ENCODE peak calls at places on chromosomes 12 and 14, in seven cellular contexts. K, R, N, P, M, E and Y are unnamed samples.
A peak's percentile ranks its signal among the peaks of the same experiment; 100 is the strongest.

GRCh38 chr12:114671664-114672476 is 12.1 kb downstream of the TBX3 start:
- DNase-seq in K (no peak), R (peak; percentile 78), N (peak; percentile 81), P (no peak), M (no peak), E (no peak), Y (no peak)

GRCh38 chr12:114682920-114683708 is 861 bp downstream of the TBX3 start:
- DNase-seq in K (no peak), R (peak; percentile 78), N (no peak), P (peak; percentile 49), M (peak; percentile 46), E (no peak), Y (no peak)

GRCh38 chr12:85688837-85689236 is 147.4 kb downstream of the RASSF9 start:
- DNase-seq in K (no peak), R (no peak), N (no peak), P (no peak), M (no peak), E (no peak), Y (no peak)

GRCh38 chr12:62950317-62950716 is 15.4 kb upstream of the PPM1H start:
- DNase-seq in K (no peak), R (no peak), N (no peak), P (no peak), M (no peak), E (no peak), Y (no peak)

GRCh38 chr12:94795053-94795452 is 144.7 kb upstream of the TMCC3 start:
- DNase-seq in K (no peak), R (no peak), N (no peak), P (no peak), M (no peak), E (no peak), Y (no peak)

GRCh38 chr12:40238221-40238902 is 13.6 kb downstream of the LRRK2 start:
- DNase-seq in K (no peak), R (no peak), N (peak; percentile 46), P (no peak), M (no peak), E (no peak), Y (no peak)

GRCh38 chr12:6828671-6829531 is 694 bp downstream of the P3H3 start:
- DNase-seq in K (no peak), R (peak; percentile 81), N (peak; percentile 81), P (no peak), M (peak; percentile 56), E (peak; percentile 84), Y (no peak)

GRCh38 chr12:121797937-121798801 is 4.7 kb upstream of the RHOF start:
- DNase-seq in K (peak; percentile 54), R (no peak), N (peak; percentile 83), P (no peak), M (peak; percentile 76), E (peak; percentile 89), Y (no peak)

GRCh38 chr14:95507174-95507573 is 9.3 kb downstream of the SYNE3 start:
- DNase-seq in K (no peak), R (no peak), N (no peak), P (no peak), M (peak; percentile 67), E (peak; percentile 88), Y (peak; percentile 89)

GRCh38 chr12:121776190-121777098 is 17.0 kb downstream of the RHOF start:
- DNase-seq in K (peak; percentile 72), R (peak; percentile 99), N (peak; percentile 90), P (peak; percentile 88), M (peak; percentile 90), E (peak; percentile 87), Y (peak; percentile 91)

GRCh38 chr14:57559561-57559960 is 65.9 kb upstream of the CCDC198 start:
- DNase-seq in K (no peak), R (no peak), N (no peak), P (no peak), M (no peak), E (no peak), Y (no peak)

GRCh38 chr12:132185698-132186097 is 41.4 kb downstream of the NOC4L start:
- DNase-seq in K (no peak), R (no peak), N (no peak), P (no peak), M (no peak), E (no peak), Y (no peak)

GRCh38 chr12:101459642-101460346 is 15.3 kb upstream of the SPIC start:
- DNase-seq in K (peak; percentile 16), R (no peak), N (no peak), P (peak; percentile 94), M (peak; percentile 46), E (no peak), Y (no peak)

GRCh38 chr14:98069712-98070133 is 1202.3 kb downstream of the BCL11B start:
- DNase-seq in K (no peak), R (peak; percentile 48), N (no peak), P (no peak), M (no peak), E (no peak), Y (no peak)

GRCh38 chr12:90851800-90852718 is 102.9 kb downstream of the CCER1 start:
- DNase-seq in K (no peak), R (no peak), N (no peak), P (no peak), M (no peak), E (no peak), Y (no peak)

GRCh38 chr12:22541496-22541895 is 2.8 kb downstream of the C2CD5 start:
- DNase-seq in K (no peak), R (no peak), N (no peak), P (no peak), M (no peak), E (no peak), Y (no peak)

GRCh38 chr14:76931629-76932402 is 96.7 kb downstream of the IRF2BPL start:
- DNase-seq in K (no peak), R (no peak), N (no peak), P (no peak), M (no peak), E (no peak), Y (no peak)

GRCh38 chr12:64950899-64951298 is 126.5 kb downstream of the TBC1D30 start:
- DNase-seq in K (no peak), R (no peak), N (no peak), P (no peak), M (no peak), E (no peak), Y (no peak)

GRCh38 chr12:113329791-113330417 is 5.0 kb downstream of the SLC8B1 start:
- DNase-seq in K (no peak), R (no peak), N (no peak), P (no peak), M (no peak), E (no peak), Y (no peak)

DNA sequence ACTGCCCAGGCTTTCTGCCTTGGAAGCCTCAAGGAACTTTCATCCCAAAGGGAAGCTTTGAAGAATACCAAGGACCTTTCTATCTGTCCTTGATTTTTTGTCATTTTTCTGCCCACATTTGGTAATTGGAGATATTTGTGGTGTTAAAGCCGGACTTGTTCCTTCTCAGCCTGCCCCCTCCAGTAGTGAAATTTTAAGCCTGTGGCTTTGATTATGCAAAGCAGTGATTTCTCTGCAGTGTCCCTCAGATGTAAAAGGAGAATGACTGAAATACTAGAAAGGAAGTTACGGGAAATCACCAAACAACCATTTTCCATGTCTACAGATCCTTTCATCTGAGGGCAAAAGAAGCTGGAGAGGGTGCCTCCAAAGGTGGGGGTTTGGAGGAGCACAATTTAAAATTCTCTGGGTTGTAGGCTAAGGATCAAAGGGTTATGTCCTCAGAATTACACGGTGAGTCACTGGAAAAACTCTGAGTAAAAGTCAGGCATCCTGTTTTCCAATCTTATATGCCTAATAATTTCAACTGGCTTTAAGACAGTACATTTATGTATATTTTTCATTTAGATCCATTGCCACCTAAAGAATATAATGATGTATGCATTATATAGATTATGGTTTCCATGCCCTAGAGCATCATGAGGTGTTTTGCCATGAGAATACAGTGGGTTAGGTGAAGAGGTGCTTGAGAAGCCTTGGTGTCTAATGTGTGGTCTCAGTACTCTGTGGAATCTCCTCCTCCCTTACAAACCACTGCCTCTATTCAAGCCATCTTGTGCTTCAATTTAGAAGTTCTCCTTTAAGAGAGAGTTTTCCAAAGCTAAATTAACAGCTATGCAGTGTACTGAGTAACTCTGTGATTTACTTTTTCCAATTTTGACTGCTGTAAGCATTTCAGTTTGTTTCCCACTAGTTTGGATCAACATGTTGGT is 362.1 kb downstream of the RAD51B start:
- DNase-seq in K (no peak), R (no peak), N (no peak), P (no peak), M (no peak), E (no peak), Y (no peak)
- TF ChIP-seq EP300 in K (no peak), R (no peak), N (no peak), P (peak; percentile 23), M (no peak), E (no peak), Y (no peak)

GRCh38 chr14:101721951-101722661 is 39.4 kb upstream of the PPP2R5C start:
- DNase-seq in K (no peak), R (no peak), N (no peak), P (no peak), M (peak; percentile 51), E (no peak), Y (peak; percentile 70)
- TF ChIP-seq EP300 in K (peak; percentile 8), R (no peak), N (no peak), P (no peak), M (no peak), E (no peak), Y (no peak)

GRCh38 chr12:50924439-50925341 is 27.7 kb upstream of the HIGD1C start:
- DNase-seq in K (peak; percentile 94), R (peak; percentile 63), N (peak; percentile 65), P (no peak), M (peak; percentile 95), E (peak; percentile 98), Y (peak; percentile 96)
- TF ChIP-seq EP300 in K (no peak), R (no peak), N (peak; percentile 40), P (no peak), M (no peak), E (peak; percentile 28), Y (no peak)

GRCh38 chr12:52125499-52125900 is 46.0 kb downstream of the SMIM41 start:
- DNase-seq in K (no peak), R (no peak), N (peak; percentile 21), P (no peak), M (no peak), E (no peak), Y (no peak)

GRCh38 chr12:52122904-52123303 is 43.4 kb downstream of the SMIM41 start:
- DNase-seq in K (no peak), R (no peak), N (no peak), P (peak; percentile 0), M (no peak), E (no peak), Y (no peak)

GRCh38 chr12:52126605-52127578 is 47.4 kb downstream of the SMIM41 start:
- DNase-seq in K (no peak), R (no peak), N (peak; percentile 1), P (peak; percentile 1), M (peak; percentile 55), E (no peak), Y (peak; percentile 67)

GRCh38 chr12:52127683-52128450 is 48.4 kb downstream of the SMIM41 start:
- DNase-seq in K (no peak), R (no peak), N (peak; percentile 2), P (no peak), M (no peak), E (no peak), Y (no peak)

DNA sequence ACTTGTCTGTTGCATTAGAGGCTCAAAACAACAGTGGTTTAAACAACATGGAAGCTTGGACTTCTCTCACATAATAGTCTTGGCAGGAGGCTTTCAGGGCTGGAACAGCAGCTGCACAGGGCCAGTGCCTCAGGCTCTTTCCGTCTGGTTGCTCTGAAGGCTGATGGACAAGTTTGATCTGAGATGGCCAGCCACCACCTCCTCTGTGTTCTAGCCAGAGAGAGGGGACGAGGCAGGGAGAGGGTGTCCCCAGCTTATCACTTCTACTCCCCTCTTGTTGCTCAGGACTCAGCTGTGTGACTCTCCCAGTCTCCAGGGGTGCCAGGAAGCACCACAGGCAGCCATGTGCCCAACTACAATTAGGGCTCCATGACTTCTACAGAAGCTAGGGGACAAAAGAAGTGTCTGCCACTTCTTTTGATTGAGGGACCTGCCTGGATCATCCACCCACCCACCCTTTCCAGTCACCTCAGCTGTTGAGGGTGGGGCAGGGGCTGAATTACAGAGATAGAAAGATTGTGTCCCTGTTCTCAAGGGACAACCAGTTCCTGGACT is 46.6 kb downstream of the SMIM41 start:
- DNase-seq in K (no peak), R (no peak), N (peak; percentile 28), P (no peak), M (no peak), E (no peak), Y (no peak)
- TF ChIP-seq EP300 in K (no peak), R (no peak), N (no peak), P (no peak), M (no peak), E (no peak), Y (no peak)